ENCODE peak calls at places on chromosomes 5 and 9, in four cellular contexts. J, N, R and K are unnamed samples.

GRCh38 chr5:55597014-55597981 is 62.5 kb upstream of the PLPP1 start:
- DNase-seq in J (peak; percentile 90), N (peak; percentile 55), R (no peak), K (no peak)

GRCh38 chr5:9681706-9682105 is 51.6 kb upstream of the TAS2R1 start:
- DNase-seq in J (no peak), N (no peak), R (no peak), K (no peak)

GRCh38 chr5:66595877-66596790 is at the start of gene MAST4:
- DNase-seq in J (peak; percentile 89), N (peak; percentile 95), R (peak; percentile 97), K (peak; percentile 92)

GRCh38 chr5:158203256-158203655 is 344.3 kb upstream of the CLINT1 start:
- DNase-seq in J (no peak), N (no peak), R (no peak), K (no peak)

GRCh38 chr5:133205649-133206048 is 153.8 kb downstream of the HSPA4 start:
- DNase-seq in J (no peak), N (no peak), R (no peak), K (no peak)

GRCh38 chr9:123550797-123551196 is 194.8 kb downstream of the CRB2 start:
- DNase-seq in J (no peak), N (no peak), R (no peak), K (no peak)

GRCh38 chr9:121532881-121533280 is 33.2 kb upstream of the GGTA1 start:
- DNase-seq in J (no peak), N (no peak), R (no peak), K (no peak)

GRCh38 chr5:96067902-96068614 is 106.4 kb upstream of the ELL2 start:
- DNase-seq in J (no peak), N (peak; percentile 16), R (no peak), K (no peak)

GRCh38 chr9:69546265-69546664 is 125.9 kb downstream of the APBA1 start:
- DNase-seq in J (no peak), N (no peak), R (no peak), K (no peak)

GRCh38 chr5:74070766-74071165 is 444.8 kb downstream of the ARHGEF28 start:
- DNase-seq in J (no peak), N (no peak), R (no peak), K (no peak)

GRCh38 chr9:107732781-107733529 is 243.4 kb upstream of the KLF4 start:
- DNase-seq in J (peak; percentile 92), N (peak; percentile 39), R (peak; percentile 41), K (peak; percentile 49)
- H3K4me3 ChIP-seq in J (no peak overlapping the region), N (no peak overlapping the region), R (peak overlapping the region; percentile 23), K (peak overlapping the region; percentile 22)

DNA sequence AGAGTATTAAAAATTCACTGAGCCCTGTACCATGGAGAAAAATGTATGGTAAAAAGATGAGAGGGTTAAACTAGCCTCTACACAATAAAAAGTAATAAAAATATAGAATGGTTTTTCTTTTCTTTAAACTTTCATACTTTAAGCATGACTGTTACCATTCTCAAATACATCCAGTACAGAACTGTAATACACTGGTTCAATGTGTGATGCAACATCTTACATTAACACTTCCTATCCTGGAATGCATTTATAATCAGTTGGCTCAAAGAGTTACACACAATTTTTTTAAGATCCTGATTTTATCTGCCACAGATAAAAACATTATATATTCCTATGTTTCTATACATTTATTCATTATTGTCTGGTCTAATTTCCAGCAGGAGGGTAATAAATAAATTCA is 4.7 kb downstream of the GNAQ start:
- DNase-seq in J (no peak), N (no peak), R (no peak), K (no peak)
- TF ChIP-seq POLR2A in J (no peak), N (no peak), R (no peak), K (no peak)

DNA sequence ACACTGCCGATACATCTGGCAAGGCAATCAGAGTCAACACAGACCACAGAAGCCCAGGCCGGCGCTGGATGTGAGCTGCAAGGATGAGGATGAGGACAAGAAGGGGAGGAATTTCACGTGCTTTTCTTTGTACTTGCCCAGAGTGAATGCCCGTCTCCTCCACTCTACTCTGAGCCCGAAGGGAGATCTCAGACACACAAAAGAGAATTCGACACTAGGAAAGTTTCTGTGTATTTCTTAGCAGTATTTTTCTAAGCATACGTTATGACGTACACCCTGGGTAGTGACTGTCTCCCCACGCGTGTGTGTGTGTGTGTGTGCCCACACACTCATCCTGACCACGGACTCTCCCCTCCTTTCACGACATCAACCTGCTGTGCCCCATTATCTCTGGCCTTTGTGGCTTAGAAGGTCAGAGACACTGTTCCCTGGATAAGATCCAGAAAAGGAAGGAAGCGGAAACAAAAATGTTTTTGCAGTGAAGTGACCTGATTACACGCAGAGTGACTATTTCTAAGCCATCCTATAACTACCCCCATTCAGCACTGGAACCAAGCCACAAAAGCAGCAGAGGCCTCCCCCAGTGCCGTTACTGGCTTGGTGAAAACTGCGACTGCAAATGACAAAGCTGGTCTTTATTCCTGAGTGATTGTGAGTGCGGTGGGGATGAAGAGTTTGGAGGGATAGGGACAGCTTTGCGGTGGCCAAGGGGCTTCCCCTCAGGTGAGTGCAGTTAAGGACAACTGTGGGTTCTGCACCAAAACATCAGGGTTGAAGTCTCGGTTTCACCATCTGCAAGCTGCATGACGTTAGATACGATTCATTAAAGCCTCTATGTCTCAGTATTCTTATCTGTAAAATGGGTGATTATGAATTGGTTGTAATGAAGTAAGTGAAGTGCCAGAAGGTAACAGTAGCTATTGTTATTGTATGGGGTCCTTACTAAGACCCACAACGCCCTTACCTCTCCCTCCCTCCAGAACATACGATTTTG is 227.1 kb upstream of the DAPK1 start:
- DNase-seq in J (peak; percentile 89), N (no peak), R (peak; percentile 29), K (no peak)
- H3K4me3 ChIP-seq in J (no peak overlapping the region), N (no peak overlapping the region), R (no peak overlapping the region), K (no peak overlapping the region)

DNA sequence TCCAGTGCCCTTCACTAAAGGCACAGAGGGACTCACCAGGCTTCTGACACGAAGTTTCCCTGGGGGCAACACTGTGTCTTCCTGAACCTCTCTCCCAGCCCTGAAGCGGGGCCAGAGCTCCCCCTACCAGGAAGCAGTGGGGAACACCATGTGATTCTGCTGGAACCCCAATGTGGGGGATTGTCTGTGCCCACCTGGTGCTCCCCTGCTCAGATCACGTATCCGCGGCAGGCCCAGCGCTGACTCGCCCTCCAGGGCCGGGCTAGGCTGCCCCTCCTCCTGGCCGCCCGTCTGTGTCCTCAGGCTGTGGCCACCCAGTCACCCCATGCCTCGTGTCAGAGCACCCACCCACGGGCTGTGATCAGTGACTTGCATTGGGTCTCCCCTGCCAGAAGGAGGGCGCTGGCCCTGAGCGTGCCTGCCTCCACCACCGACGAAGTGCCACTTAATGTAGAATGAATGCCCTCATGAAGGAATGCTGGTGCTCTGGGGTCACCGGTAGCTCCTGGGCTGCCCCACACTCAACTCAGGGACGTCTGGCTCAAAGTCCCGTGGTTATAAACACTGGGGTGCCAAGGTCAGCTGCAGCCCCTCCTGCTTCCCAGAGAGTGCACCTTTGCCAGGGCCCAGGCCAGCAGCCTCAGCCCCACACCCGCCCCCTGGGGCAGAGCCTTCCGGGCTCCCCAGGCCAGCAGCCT is 22.1 kb downstream of the SARDH start:
- DNase-seq in J (no peak), N (no peak), R (peak; percentile 44), K (no peak)
- TF ChIP-seq POLR2A in J (no peak), N (no peak), R (no peak), K (no peak)

GRCh38 chr9:127163409-127163808 is 41.0 kb upstream of the ANGPTL2 start:
- DNase-seq in J (no peak), N (no peak), R (no peak), K (no peak)

GRCh38 chr9:127166651-127167524 is 44.5 kb upstream of the ANGPTL2 start:
- DNase-seq in J (peak; percentile 84), N (no peak), R (no peak), K (peak; percentile 26)

GRCh38 chr9:127165096-127165495 is 42.7 kb upstream of the ANGPTL2 start:
- DNase-seq in J (peak; percentile 60), N (no peak), R (no peak), K (peak; percentile 24)

GRCh38 chr9:127167560-127168326 is 45.3 kb upstream of the ANGPTL2 start:
- DNase-seq in J (peak; percentile 59), N (no peak), R (no peak), K (peak; percentile 8)

GRCh38 chr9:127166111-127166510 is 43.7 kb upstream of the ANGPTL2 start:
- DNase-seq in J (no peak), N (no peak), R (no peak), K (no peak)
- H3K4me3 ChIP-seq in J (no peak overlapping the region), N (no peak overlapping the region), R (no peak overlapping the region), K (no peak overlapping the region)

GRCh38 chr5:145925353-145925752 is 11.0 kb upstream of the SH3RF2 start:
- DNase-seq in J (no peak), N (no peak), R (no peak), K (no peak)
- TF ChIP-seq POLR2A in J (no peak), N (no peak), R (no peak), K (no peak)

GRCh38 chr9:97412628-97413382 is 909 bp downstream of the TDRD7 start:
- DNase-seq in J (no peak), N (peak; percentile 12), R (no peak), K (no peak)
- H3K4me3 ChIP-seq in J (peak overlapping the region; percentile 93), N (peak overlapping the region; percentile 90), R (peak overlapping the region; percentile 90), K (peak overlapping the region; percentile 98)

GRCh38 chr5:14168793-14169262 is 25.7 kb downstream of the TRIO start:
- DNase-seq in J (no peak), N (no peak), R (no peak), K (no peak)

GRCh38 chr5:14167211-14167845 is 24.2 kb downstream of the TRIO start:
- DNase-seq in J (no peak), N (no peak), R (no peak), K (no peak)

GRCh38 chr5:14166437-14166836 is 23.3 kb downstream of the TRIO start:
- DNase-seq in J (no peak), N (no peak), R (no peak), K (no peak)

GRCh38 chr5:14165375-14166091 is 22.4 kb downstream of the TRIO start:
- DNase-seq in J (no peak), N (no peak), R (no peak), K (no peak)

GRCh38 chr5:14168139-14168792 is 25.1 kb downstream of the TRIO start:
- DNase-seq in J (no peak), N (no peak), R (no peak), K (no peak)
- TF ChIP-seq POLR2A in J (no peak), N (no peak), R (no peak), K (no peak)